ENCODE peak calls at places on chromosome 14, in five cellular contexts. Z is cardiac septum, L is HTR-8/SVneo, Y is hypothalamus, H is aorta. P is an unnamed sample.

GRCh38 chr14:105439710-105440553 is 20.3 kb downstream of the MTA1 start:
- DNase-seq in L (no peak), Z (no peak), H (no peak), Y (no peak), P (no peak)

GRCh38 chr14:32934891-32935633 is 3.6 kb upstream of the NPAS3 start:
- DNase-seq in H (no peak), Z (no peak), Y (no peak), L (no peak), P (no peak)

GRCh38 chr14:63701614-63702291 is 26.1 kb downstream of the SGPP1 start:
- DNase-seq in Z (no peak), L (no peak), Y (no peak), H (no peak), P (no peak)

GRCh38 chr14:65131176-65131765 is 29.0 kb upstream of the MAX start:
- DNase-seq in H (no peak), Y (no peak), Z (no peak), L (peak), P (peak)

GRCh38 chr14:73287071-73287470 is 49.8 kb downstream of the PAPLN start:
- DNase-seq in Z (no peak), L (no peak), Y (no peak), H (no peak), P (no peak)

GRCh38 chr14:93343266-93343665 is 3.7 kb upstream of the COX8C start:
- DNase-seq in Z (no peak), H (no peak), Y (no peak), L (no peak), P (no peak)

GRCh38 chr14:90093942-90094595 is 32.3 kb downstream of the KCNK13 start:
- DNase-seq in H (no peak), Z (no peak), L (no peak), Y (no peak), P (no peak)

GRCh38 chr14:25411933-25412757 is 362.2 kb upstream of the STXBP6 start:
- DNase-seq in Y (peak), Z (no peak), H (no peak), L (no peak), P (no peak)

GRCh38 chr14:87041290-87042020 is 951.5 kb downstream of the GALC start:
- DNase-seq in L (no peak), Y (no peak), Z (no peak), H (no peak), P (no peak)

GRCh38 chr14:56874375-56874774 is 64.1 kb upstream of the OTX2 start:
- DNase-seq in H (no peak), Y (no peak), L (no peak), Z (no peak), P (no peak)

P was measured in HS-5.